ENCODE peak calls at places on chromosomes 13 and 19, in five cellular contexts. G is A549, B is SK-N-SH, X is transverse colon, F is tibial artery. P is an unnamed sample. For H3K4me1, the result is how much of the 10 kb centered on the place peaks cover.

GRCh38 chr13:106104281-106104901 is 431.1 kb downstream of the EFNB2 start:
- DNase-seq in X (no peak), B (no peak), G (peak), F (no peak), P (no peak)

GRCh38 chr19:5480427-5480836 is 25.2 kb downstream of the ZNRF4 start:
- DNase-seq in B (peak), G (peak), X (peak), F (no peak), P (peak)

GRCh38 chr19:21604351-21604926 is 99.0 kb downstream of the ZNF429 start:
- DNase-seq in G (no peak), B (no peak), X (no peak), F (no peak), P (peak)

GRCh38 chr19:8045872-8046568 is 6.5 kb upstream of the CCL25 start:
- DNase-seq in X (no peak), F (no peak), G (no peak), B (no peak), P (no peak)

GRCh38 chr13:53445682-53446081 is 417.1 kb downstream of the OLFM4 start:
- DNase-seq in X (peak), B (no peak), F (no peak), G (no peak), P (no peak)

GRCh38 chr13:59447846-59448620 is 715.7 kb downstream of the DIAPH3 start:
- DNase-seq in G (no peak), B (no peak), F (no peak), X (no peak), P (peak)

GRCh38 chr19:14030997-14031718 is 404 bp upstream of the IL27RA start:
- DNase-seq in G (no peak), X (no peak), B (peak), F (no peak), P (no peak)

GRCh38 chr13:26614721-26615120 is 57.2 kb downstream of the WASF3 start:
- DNase-seq in F (no peak), B (no peak), X (no peak), G (no peak), P (no peak)

DNA sequence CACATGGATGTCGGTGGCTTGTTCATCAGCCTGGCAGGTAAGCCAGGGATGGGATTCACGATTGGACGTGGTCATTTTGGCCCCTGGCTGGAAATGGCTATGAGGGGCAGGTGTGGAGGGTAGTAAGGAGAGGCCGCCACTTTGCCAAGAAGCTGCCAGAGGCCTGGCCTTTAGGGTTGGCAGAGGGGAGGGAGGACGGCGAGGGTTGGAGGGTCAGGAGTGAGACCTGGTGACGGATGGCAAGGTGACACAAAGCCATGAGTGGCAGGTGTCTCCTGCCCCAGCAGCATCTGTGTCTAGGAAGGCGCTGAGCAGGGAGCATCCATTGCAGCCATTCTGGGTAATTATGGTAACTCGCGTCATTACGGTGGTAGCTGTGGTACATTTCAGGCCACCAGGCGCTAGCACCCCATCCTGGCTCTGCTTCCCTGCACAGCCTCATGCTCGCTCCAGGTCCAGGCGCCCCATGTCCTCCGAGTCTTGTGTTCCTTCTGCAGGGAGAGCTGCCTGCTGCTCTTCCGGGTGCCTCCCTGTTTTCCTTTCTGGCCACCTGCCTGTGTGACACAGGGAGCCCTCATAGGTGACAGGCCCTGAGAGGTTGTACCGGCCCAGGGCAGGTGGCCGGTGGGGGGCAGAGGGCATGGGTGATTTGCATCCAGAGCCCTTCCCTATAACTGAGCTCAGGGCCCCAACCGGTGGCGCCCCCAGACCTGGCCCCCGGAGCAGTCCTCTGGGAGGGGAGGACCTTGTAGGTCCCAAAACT is 4.2 kb downstream of the SSBP4 start:
- DNase-seq in X (no peak), F (no peak), G (no peak), B (no peak), P (no peak)
- H3K4me1 ChIP-seq in X (under half), F (half or more), G (under half), B (under half), P (half or more)

DNA sequence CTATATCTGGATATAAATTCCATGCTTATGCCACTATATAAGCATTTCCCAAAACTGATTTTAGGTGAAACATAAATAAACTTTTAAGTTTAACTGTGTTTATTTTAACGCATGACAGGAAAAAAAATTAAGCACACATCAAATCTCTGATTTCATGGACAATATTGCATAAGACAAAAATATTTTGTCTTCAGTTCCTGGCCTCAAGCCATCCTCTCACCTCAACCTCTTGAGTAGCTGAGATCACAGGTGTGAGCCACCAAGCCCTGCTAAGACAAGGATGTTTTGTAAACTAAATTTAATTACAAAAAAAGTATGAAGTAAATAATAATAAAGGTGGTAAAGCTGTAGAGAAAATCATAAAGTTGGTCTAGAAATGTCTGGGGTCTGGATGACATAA is 734 bp upstream of the CEACAM6 start:
- DNase-seq in B (no peak), G (no peak), X (no peak), F (no peak), P (no peak)
- H3K4me1 ChIP-seq in B (under half), G (under half), X (under half), F (under half), P (under half)

GRCh38 chr19:49832556-49832955 is 14.5 kb downstream of the MED25 start:
- DNase-seq in G (no peak), F (no peak), X (no peak), B (no peak), P (no peak)
- H3K4me1 ChIP-seq in G (under half), F (under half), X (under half), B (under half), P (under half)

GRCh38 chr13:113002206-113002821 is 33.3 kb downstream of the MCF2L start:
- DNase-seq in B (peak), F (no peak), X (peak), G (no peak), P (no peak)

GRCh38 chr13:113000575-113000974 is 31.6 kb downstream of the MCF2L start:
- DNase-seq in G (no peak), B (peak), F (no peak), X (no peak), P (no peak)

GRCh38 chr13:113002891-113003290 is 33.9 kb downstream of the MCF2L start:
- DNase-seq in B (no peak), G (no peak), X (no peak), F (no peak), P (no peak)

GRCh38 chr13:112999414-113000177 is 30.6 kb downstream of the MCF2L start:
- DNase-seq in X (no peak), G (no peak), B (peak), F (no peak), P (no peak)

GRCh38 chr13:113001251-113002140 is 32.5 kb downstream of the MCF2L start:
- DNase-seq in X (peak), G (no peak), B (peak), F (no peak), P (peak)
- H3K4me1 ChIP-seq in X (under half), G (under half), B (under half), F (under half), P (under half)

GRCh38 chr19:3054972-3055740 is 7.1 kb downstream of the TLE5 start:
- DNase-seq in G (peak), X (no peak), B (no peak), F (no peak), P (no peak)
- H3K4me1 ChIP-seq in G (half or more), X (under half), B (under half), F (under half), P (under half)

GRCh38 chr13:99266827-99267226 is 8.6 kb upstream of the GPR18 start:
- DNase-seq in F (no peak), G (no peak), X (no peak), B (no peak), P (no peak)
- H3K4me1 ChIP-seq in F (under half), G (under half), X (under half), B (under half), P (under half)

DNA sequence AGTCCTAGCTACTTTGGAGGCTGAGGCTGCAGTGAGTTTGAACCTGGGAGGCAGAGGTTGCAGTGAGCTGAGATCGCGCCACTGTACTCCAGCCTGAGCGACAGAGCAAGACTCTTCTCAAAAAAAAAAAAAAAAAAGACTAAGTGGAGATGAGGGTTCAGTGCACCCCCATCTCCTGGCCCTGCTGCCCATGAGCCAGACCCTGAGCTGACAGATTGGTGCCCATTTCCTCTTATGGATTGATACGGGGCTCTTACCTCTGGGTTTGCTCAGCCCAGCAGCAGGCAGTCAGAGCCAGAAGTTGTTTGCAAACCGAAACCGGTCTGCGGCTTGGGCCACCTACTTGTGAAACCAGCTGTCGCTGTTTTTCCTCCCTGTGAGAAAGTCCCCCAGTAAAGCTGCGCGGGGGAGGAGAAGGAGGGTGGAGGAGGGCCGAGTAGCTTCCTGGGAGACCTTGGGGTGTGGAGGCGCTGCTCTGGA is 36.9 kb downstream of the ARRDC2 start:
- DNase-seq in G (peak), X (peak), F (peak), B (no peak), P (no peak)
- H3K4me1 ChIP-seq in G (under half), X (under half), F (under half), B (under half), P (under half)